ENCODE peak calls at places on chromosomes 13 and 19, in seven cellular contexts. O is CD8-positive, alpha-beta T cell; W is mammary epithelial cell; U is brain microvascular endothelial cell; T is IMR-90; A is cardiac muscle cell; B is Peyer's patch. I is an unnamed sample.

GRCh38 chr13:26186995-26187394 is 35.1 kb downstream of the RNF6 start:
- DNase-seq in O (no peak), W (no peak), U (no peak), T (no peak), A (no peak), B (peak; percentile 50), I (no peak)

GRCh38 chr19:4233282-4233853 is 4.0 kb downstream of the EBI3 start:
- DNase-seq in O (peak; percentile 36), W (no peak), U (peak; percentile 32), T (peak; percentile 8), A (peak; percentile 35), B (peak; percentile 68), I (peak; percentile 61)

GRCh38 chr19:5031231-5032100 is 62.6 kb downstream of the KDM4B start:
- DNase-seq in O (peak; percentile 78), W (peak; percentile 48), U (peak; percentile 70), T (peak; percentile 65), A (peak; percentile 80), B (peak; percentile 92), I (peak; percentile 77)

GRCh38 chr13:50012396-50013169 is 2.7 kb upstream of the KCNRG start:
- DNase-seq in O (no peak), W (no peak), U (no peak), T (peak; percentile 25), A (peak; percentile 48), B (no peak), I (no peak)

GRCh38 chr13:98327326-98328314 is 150.6 kb upstream of the RNF113B start:
- DNase-seq in O (no peak), W (no peak), U (peak; percentile 78), T (peak; percentile 78), A (peak; percentile 65), B (no peak), I (no peak)

GRCh38 chr13:108220042-108220441 is 1.9 kb downstream of the ABHD13 start:
- DNase-seq in O (no peak), W (peak; percentile 73), U (no peak), T (no peak), A (no peak), B (peak; percentile 69), I (no peak)

GRCh38 chr13:93268327-93269028 is 41.9 kb downstream of the GPC6 start:
- DNase-seq in O (no peak), W (no peak), U (no peak), T (no peak), A (peak; percentile 61), B (no peak), I (no peak)

GRCh38 chr19:35350591-35350990 is 2.9 kb downstream of the FFAR1 start:
- DNase-seq in O (no peak), W (no peak), U (no peak), T (no peak), A (no peak), B (peak; percentile 37), I (no peak)

GRCh38 chr19:41871573-41872383 is 5.3 kb upstream of the CD79A start:
- DNase-seq in O (peak; percentile 52), W (no peak), U (no peak), T (no peak), A (peak; percentile 12), B (peak; percentile 93), I (peak; percentile 54)

GRCh38 chr19:850221-850978 is 1.7 kb upstream of the ELANE start:
- DNase-seq in O (no peak), W (no peak), U (peak; percentile 35), T (peak; percentile 81), A (peak; percentile 100), B (peak; percentile 84), I (no peak)

GRCh38 chr13:107459430-107459829 is 755.9 kb downstream of the LIG4 start:
- DNase-seq in O (no peak), W (no peak), U (peak; percentile 80), T (peak; percentile 85), A (peak; percentile 81), B (no peak), I (no peak)

GRCh38 chr19:42606660-42607351 is 12.1 kb upstream of the CEACAM8 start:
- DNase-seq in O (peak; percentile 13), W (peak; percentile 61), U (no peak), T (peak; percentile 27), A (peak; percentile 49), B (peak; percentile 66), I (peak; percentile 10)

GRCh38 chr19:18939922-18940775 is 868 bp downstream of the HOMER3 start:
- DNase-seq in O (no peak), W (peak; percentile 65), U (no peak), T (peak; percentile 46), A (peak; percentile 55), B (peak; percentile 64), I (no peak)

GRCh38 chr13:76157926-76158325 is 521.8 kb downstream of the LMO7 start:
- DNase-seq in O (no peak), W (no peak), U (no peak), T (no peak), A (no peak), B (no peak), I (no peak)

GRCh38 chr13:114102521-114103288 is 29.7 kb downstream of the RASA3 start:
- DNase-seq in O (no peak), W (no peak), U (no peak), T (no peak), A (no peak), B (peak; percentile 45), I (no peak)

GRCh38 chr19:11034449-11035213 is 54.6 kb upstream of the LDLR start:
- DNase-seq in O (no peak), W (no peak), U (no peak), T (no peak), A (no peak), B (no peak), I (no peak)

GRCh38 chr13:35474551-35474950 is 1.9 kb downstream of the MAB21L1 start:
- DNase-seq in O (no peak), W (no peak), U (no peak), T (no peak), A (no peak), B (no peak), I (no peak)

GRCh38 chr19:55391191-55391670 is 5.5 kb downstream of the RPL28 start:
- DNase-seq in O (no peak), W (no peak), U (no peak), T (no peak), A (no peak), B (no peak), I (no peak)

GRCh38 chr19:57903298-57904174 is 12.9 kb downstream of the ZNF417 start:
- DNase-seq in O (no peak), W (peak; percentile 26), U (no peak), T (peak; percentile 53), A (peak; percentile 75), B (peak; percentile 61), I (no peak)

DNA sequence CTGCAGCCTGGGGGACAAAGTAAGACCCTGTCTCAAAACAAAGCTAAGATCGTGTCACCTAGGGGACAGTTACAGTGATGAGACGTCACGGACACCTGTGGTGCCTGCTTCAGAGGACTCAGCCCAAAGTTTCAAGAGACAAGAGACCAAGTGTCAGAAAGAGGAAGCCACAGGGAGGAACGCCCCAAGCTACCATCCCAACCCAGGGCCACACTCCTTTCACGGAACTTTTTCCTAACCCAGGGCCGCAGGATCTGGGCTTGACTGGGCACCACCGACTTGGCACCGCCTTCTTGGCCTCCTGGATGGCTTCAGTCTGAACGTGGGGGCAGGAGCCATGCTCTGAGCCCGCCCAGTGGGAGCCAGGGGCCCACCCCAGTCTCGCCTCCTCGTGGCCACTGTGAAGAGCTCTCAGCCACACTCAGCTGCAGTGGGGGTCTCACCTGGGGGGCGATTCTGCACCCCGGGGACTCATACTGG is 8.5 kb downstream of the MOB3A start:
- DNase-seq in O (no peak), W (no peak), U (no peak), T (no peak), A (no peak), B (peak; percentile 81), I (no peak)
- TF ChIP-seq CTCF in O (no peak), W (no peak), U (no peak), T (no peak), A (no peak), B (no peak), I (no peak)

GRCh38 chr19:16589917-16590316 is 17.7 kb upstream of the SLC35E1 start:
- DNase-seq in O (no peak), W (no peak), U (no peak), T (no peak), A (no peak), B (no peak), I (no peak)

GRCh38 chr19:16586477-16586871 is 14.3 kb upstream of the SLC35E1 start:
- DNase-seq in O (no peak), W (no peak), U (no peak), T (no peak), A (no peak), B (no peak), I (no peak)

GRCh38 chr19:16587031-16588023 is 15.1 kb upstream of the SLC35E1 start:
- DNase-seq in O (peak; percentile 53), W (peak; percentile 61), U (peak; percentile 59), T (peak; percentile 67), A (no peak), B (peak; percentile 92), I (peak; percentile 44)

GRCh38 chr19:16588824-16589577 is 16.8 kb upstream of the SLC35E1 start:
- DNase-seq in O (no peak), W (no peak), U (no peak), T (no peak), A (no peak), B (no peak), I (no peak)

GRCh38 chr19:16588089-16588823 is 16.0 kb upstream of the SLC35E1 start:
- DNase-seq in O (peak; percentile 31), W (peak; percentile 19), U (no peak), T (peak; percentile 19), A (peak; percentile 49), B (peak; percentile 92), I (peak; percentile 58)
- H3K27ac ChIP-seq in O (peak overlapping the region; percentile 0), W (peak overlapping the region; percentile 2), U (no peak overlapping the region), T (no peak overlapping the region), A (peak overlapping the region; percentile 79), B (peak overlapping the region; percentile 87), I (peak overlapping the region; percentile 77)

DNA sequence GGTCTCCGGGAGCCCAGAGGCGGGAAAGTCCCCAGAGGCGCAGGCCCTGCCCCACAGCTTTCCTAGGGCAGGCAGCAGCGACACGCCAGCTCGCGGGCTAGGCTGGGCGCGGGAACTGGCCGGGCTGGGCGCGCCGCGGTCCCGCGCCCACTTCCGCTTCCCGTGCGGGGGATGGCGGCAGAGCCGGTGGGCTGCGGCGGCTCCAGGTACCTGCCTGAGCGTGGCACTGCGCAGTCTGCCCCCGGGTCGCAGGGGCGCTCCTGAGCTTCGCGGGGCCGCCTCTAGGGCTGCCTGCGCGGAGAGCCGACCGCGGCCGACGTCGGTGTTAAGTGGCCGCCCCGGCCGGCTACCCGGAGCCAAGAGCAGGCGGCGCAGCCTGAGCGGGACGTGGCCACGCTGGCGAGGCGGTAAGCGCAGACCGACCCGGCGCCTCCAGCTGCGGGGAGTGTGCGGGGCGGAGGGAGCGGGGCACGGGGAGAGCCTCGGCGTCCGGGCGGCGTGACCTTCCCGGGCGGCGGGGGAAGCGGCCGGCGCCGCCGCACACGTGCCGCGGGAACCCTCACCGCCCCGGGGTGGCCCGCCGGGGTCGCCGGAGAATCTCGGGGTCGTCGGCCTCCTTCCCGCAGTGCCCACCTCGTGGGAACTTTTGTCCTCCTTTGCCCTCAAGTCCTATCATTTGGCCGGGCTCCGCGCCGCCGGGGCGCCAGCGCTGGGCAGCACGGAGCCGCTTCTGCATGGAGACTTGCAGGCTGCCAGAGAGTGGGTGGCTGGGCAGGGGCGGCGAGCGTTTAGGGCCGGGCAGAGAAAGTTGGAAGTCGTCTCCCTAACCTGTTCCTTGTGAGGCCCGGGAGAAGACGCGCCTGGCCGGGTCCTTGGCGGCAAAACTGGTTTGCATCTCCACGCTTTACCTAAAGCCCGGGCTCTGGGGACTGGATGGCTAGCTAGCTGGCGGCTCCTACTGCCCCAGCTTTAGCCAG is 31.4 kb upstream of the MPHOSPH8 start:
- DNase-seq in O (no peak), W (peak; percentile 48), U (no peak), T (peak; percentile 27), A (peak; percentile 65), B (peak; percentile 48), I (peak; percentile 41)
- TF ChIP-seq CTCF in O (no peak), W (peak; percentile 11), U (no peak), T (peak; percentile 24), A (no peak), B (no peak), I (no peak)

GRCh38 chr19:32497386-32497785 is 83.6 kb upstream of the PDCD5 start:
- DNase-seq in O (no peak), W (no peak), U (no peak), T (no peak), A (no peak), B (no peak), I (no peak)
- H3K27ac ChIP-seq in O (no peak overlapping the region), W (no peak overlapping the region), U (no peak overlapping the region), T (no peak overlapping the region), A (no peak overlapping the region), B (no peak overlapping the region), I (no peak overlapping the region)